ENCODE peak calls at places on chromosomes 7 and 10, in five cellular contexts. Q is transverse colon, A is spleen, V is Panc1, Z is prostate gland. R is an unnamed sample.

GRCh38 chr10:72084094-72084459 is 4.3 kb downstream of the SPOCK2 start:
- DNase-seq in Q (no peak), A (peak), V (no peak), Z (no peak), R (no peak)

GRCh38 chr7:137898839-137899681 is 52.3 kb upstream of the DGKI start:
- DNase-seq in Q (peak), A (peak), V (peak), Z (peak), R (peak)

GRCh38 chr10:102342462-102342861 is 53.0 kb upstream of the NFKB2 start:
- DNase-seq in Q (no peak), A (no peak), V (no peak), Z (no peak), R (no peak)

GRCh38 chr7:139619367-139619657 is 95.8 kb downstream of the CLEC2L start:
- DNase-seq in Q (no peak), A (no peak), V (no peak), Z (no peak), R (no peak)

GRCh38 chr10:124935946-124936345 is 6.0 kb upstream of the ZRANB1 start:
- DNase-seq in Q (no peak), A (no peak), V (no peak), Z (no peak), R (no peak)

GRCh38 chr10:13001041-13001886 is at the start of gene CCDC3:
- DNase-seq in Q (no peak), A (no peak), V (no peak), Z (peak), R (no peak)

GRCh38 chr10:30862486-30862885 is 169.2 kb downstream of the ZNF438 start:
- DNase-seq in Q (no peak), A (no peak), V (no peak), Z (no peak), R (no peak)

GRCh38 chr7:151683615-151684407 is 164.1 kb upstream of the RHEB start:
- DNase-seq in Q (no peak), A (no peak), V (no peak), Z (no peak), R (no peak)

GRCh38 chr7:54907981-54908380 is 110.8 kb upstream of the EGFR start:
- DNase-seq in Q (no peak), A (no peak), V (no peak), Z (no peak), R (no peak)

GRCh38 chr7:54901840-54902239 is 117.0 kb upstream of the EGFR start:
- DNase-seq in Q (no peak), A (no peak), V (no peak), Z (no peak), R (no peak)

GRCh38 chr7:54906963-54907362 is 111.9 kb upstream of the EGFR start:
- DNase-seq in Q (no peak), A (no peak), V (no peak), Z (no peak), R (no peak)

GRCh38 chr7:54904986-54905385 is 113.8 kb upstream of the EGFR start:
- DNase-seq in Q (no peak), A (no peak), V (no peak), Z (no peak), R (no peak)

DNA sequence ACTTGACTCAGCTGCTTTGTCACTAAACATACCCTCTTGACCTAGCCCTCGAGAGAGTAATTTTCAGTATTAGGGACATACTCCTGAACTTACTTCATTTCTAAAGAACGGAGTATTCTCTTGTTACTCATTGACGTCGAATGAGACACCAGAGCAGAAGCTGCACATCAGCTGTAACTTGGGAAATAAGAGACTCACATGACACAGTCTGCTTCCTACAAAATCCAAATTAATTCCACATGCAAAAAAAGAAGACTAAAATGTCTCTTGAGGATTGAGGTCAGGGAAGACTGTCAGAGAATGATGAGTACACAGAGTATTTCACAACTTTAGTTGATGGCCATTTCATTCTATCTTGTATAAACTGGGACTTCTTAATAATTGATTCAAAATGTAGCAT is 114.7 kb upstream of the EGFR start:
- DNase-seq in Q (no peak), A (no peak), V (no peak), Z (no peak), R (no peak)
- H3K4me3 ChIP-seq in Q (no peak), A (no peak), V (no peak), Z (no peak), R (no peak)

GRCh38 chr7:145624618-145625017 is 492.0 kb upstream of the CNTNAP2 start:
- DNase-seq in Q (no peak), A (no peak), V (peak), Z (no peak), R (no peak)
- TF ChIP-seq POLR2AphosphoS5 in Q (no peak), A (no peak), V (no peak), Z (no peak), R (no peak)

GRCh38 chr10:28366943-28367342 is 64.1 kb upstream of the MPP7 start:
- DNase-seq in Q (no peak), A (no peak), V (no peak), Z (no peak), R (no peak)
- H3K4me3 ChIP-seq in Q (no peak), A (no peak), V (no peak), Z (no peak), R (no peak)

DNA sequence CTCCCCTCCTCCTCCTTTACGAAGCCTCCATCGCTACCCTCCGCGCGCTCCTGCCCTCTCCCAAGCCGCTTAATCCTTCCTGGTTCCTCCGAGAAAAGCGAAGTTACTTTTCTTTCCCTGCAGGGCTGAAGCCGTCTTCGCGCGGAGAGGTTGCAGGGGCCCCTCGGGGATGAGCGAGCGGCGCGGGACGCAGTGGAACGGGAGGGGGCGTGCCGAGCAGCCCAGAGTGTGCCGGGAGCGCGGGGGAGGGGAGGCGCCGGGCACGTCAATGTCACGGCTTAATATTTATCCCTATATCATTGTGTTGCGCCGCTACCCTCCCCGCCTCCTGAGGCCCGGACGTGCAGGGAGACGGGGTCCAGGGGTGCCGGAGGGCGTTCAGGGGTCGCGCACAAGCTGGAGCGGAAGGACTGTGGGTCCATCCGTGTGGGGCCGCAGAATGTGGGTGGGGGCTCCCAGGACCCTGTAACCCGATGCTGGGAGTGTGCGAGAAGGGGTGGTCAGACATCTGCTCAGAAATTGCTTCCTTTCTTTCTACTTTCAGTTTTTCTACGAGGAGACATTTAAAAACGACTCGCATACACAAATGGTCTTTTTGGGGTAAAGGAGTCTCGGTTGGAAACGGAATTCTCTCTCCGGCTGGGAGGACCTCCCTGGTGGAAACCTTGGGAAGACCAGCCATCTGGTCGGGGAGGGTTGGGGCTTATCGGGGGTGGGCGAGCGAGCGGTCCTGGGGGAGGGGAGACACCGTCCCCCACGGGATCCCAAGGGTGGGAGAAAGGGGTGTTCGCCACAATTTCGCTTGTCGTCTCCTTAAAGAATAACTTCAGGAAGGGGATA is 2.4 kb downstream of the CDK6 start:
- DNase-seq in Q (peak), A (peak), V (no peak), Z (peak), R (peak)
- TF ChIP-seq POLR2AphosphoS5 in Q (peak), A (peak), V (no peak), Z (peak), R (no peak)

DNA sequence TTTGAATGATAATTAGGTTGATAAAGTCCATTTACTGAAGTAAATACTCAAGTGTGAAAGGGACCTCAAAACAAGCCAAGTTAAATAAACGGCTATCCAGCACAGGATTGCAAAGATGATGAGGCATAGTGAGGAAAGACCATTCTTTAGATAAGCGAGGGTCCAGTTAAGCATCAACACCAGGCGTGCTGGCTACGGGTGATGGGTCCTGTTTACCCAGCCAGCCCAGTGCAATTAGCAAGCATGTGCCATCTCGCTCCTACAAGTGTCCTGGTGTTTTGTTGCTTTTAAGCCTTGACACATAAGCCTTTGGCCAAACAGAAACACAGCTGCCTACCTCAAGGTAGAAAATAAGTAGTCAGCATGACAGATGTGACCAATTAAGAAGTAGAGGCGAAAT is 7.1 kb downstream of the NEBL start:
- DNase-seq in Q (no peak), A (no peak), V (no peak), Z (no peak), R (no peak)
- H3K4me3 ChIP-seq in Q (no peak), A (no peak), V (no peak), Z (no peak), R (no peak)

GRCh38 chr10:89274928-89275327 is 23.4 kb upstream of the LIPA start:
- DNase-seq in Q (no peak), A (no peak), V (no peak), Z (no peak), R (no peak)

GRCh38 chr10:89280501-89280900 is 21.3 kb upstream of the IFIT2 start:
- DNase-seq in Q (no peak), A (no peak), V (no peak), Z (no peak), R (no peak)

GRCh38 chr10:89279449-89279869 is 22.4 kb upstream of the IFIT2 start:
- DNase-seq in Q (no peak), A (no peak), V (no peak), Z (no peak), R (no peak)

GRCh38 chr10:89275383-89275782 is 23.8 kb upstream of the LIPA start:
- DNase-seq in Q (no peak), A (no peak), V (no peak), Z (peak), R (peak)

DNA sequence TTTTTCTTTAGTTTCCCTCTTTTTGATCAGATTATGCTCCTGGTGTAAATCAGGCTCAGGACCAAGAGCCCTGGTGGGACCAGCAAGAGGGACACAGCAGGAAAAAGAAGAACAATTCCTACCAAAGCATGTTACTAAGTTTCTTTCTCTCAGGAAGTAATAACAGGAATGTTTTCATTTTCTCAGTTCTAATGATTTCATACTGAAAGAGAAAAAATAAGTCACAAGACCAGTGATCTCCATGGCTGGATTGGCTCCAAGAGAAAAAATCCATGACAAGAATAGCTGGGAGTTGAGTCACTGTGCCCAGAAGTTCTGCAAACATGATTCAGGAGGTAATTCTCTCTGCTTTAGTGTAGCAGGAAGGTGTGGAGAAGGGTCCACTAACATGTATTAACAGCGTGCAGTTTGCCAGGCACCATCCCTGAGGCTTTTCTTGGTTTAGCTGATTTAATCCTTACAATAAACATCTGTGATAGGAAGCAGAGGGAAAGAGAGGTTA is 23.8 kb upstream of the IFIT2 start:
- DNase-seq in Q (no peak), A (no peak), V (peak), Z (peak), R (no peak)
- TF ChIP-seq POLR2AphosphoS5 in Q (peak), A (no peak), V (peak), Z (peak), R (peak)

R was measured in breast epithelium.